ENCODE peak calls at places on chromosomes 11 and 22, in four cellular contexts. D, I, N and T are unnamed samples.
A peak's percentile ranks its signal among the peaks of the same experiment; 100 is the strongest.

GRCh38 chr11:126537492-126537891 is 182.0 kb downstream of the ST3GAL4 start:
- DNase-seq in D (no peak), I (no peak), N (no peak), T (no peak)

GRCh38 chr11:59918987-59919589 is 19.1 kb upstream of the OOSP1 start:
- DNase-seq in D (peak; percentile 52), I (no peak), N (no peak), T (peak; percentile 77)

GRCh38 chr22:28151241-28151640 is 232.2 kb upstream of the PITPNB start:
- DNase-seq in D (no peak), I (no peak), N (no peak), T (no peak)

GRCh38 chr11:128095459-128096096 is 491.8 kb downstream of the ETS1 start:
- DNase-seq in D (peak; percentile 1), I (no peak), N (no peak), T (peak; percentile 15)

GRCh38 chr11:63775221-63775620 is 6.6 kb upstream of the ZFTA start:
- DNase-seq in D (no peak), I (no peak), N (no peak), T (peak; percentile 78)

GRCh38 chr11:130633466-130633865 is 185.0 kb downstream of the ADAMTS15 start:
- DNase-seq in D (peak; percentile 7), I (no peak), N (no peak), T (no peak)

GRCh38 chr22:45704648-45705047 is 33.0 kb downstream of the ATXN10 start:
- DNase-seq in D (no peak), I (no peak), N (no peak), T (no peak)

GRCh38 chr11:63920126-63920869 is 3.3 kb upstream of the RCOR2 start:
- DNase-seq in D (no peak), I (no peak), N (peak; percentile 92), T (no peak)

GRCh38 chr11:27894552-27894951 is 194.3 kb upstream of the BDNF start:
- DNase-seq in D (no peak), I (no peak), N (no peak), T (no peak)

GRCh38 chr11:122491486-122491885 is 164.0 kb upstream of the UBASH3B start:
- DNase-seq in D (no peak), I (no peak), N (no peak), T (peak; percentile 41)

GRCh38 chr11:29395555-29396072 is 621.2 kb downstream of the KCNA4 start:
- DNase-seq in D (no peak), I (no peak), N (no peak), T (no peak)